ENCODE peak calls at places on chromosomes 1 and 21, in seven cellular contexts. A is prostate gland; J is NCI-H2029; Z is NCI-H2171 treated with DMSO at 0.1 percent for 48 hours; X is activated T-cell treated with anti-CD3 and anti-CD28 coated beads for 1 hour; U is HS-5; G is effector memory CD4-positive, alpha-beta T cell. Y is an unnamed sample.

GRCh38 chr1:107690491-107690890 is 274.5 kb downstream of the VAV3 start:
- DNase-seq in A (no peak), J (no peak), Z (no peak), X (no peak), U (no peak), G (no peak), Y (no peak)

GRCh38 chr1:93015590-93015989 is 54.3 kb upstream of the DIPK1A start:
- DNase-seq in A (no peak), J (no peak), Z (no peak), X (no peak), U (no peak), G (no peak), Y (no peak)

GRCh38 chr1:204587621-204588020 is 71.4 kb downstream of the MDM4 start:
- DNase-seq in A (no peak), J (no peak), Z (peak), X (no peak), U (no peak), G (no peak), Y (no peak)

GRCh38 chr1:209800984-209801834 is 4.7 kb downstream of the IRF6 start:
- DNase-seq in A (no peak), J (no peak), Z (no peak), X (no peak), U (no peak), G (no peak), Y (peak)

GRCh38 chr1:41362357-41362721 is 1.1 kb downstream of the FOXO6 start:
- DNase-seq in A (no peak), J (no peak), Z (no peak), X (no peak), U (no peak), G (no peak), Y (no peak)

GRCh38 chr1:184583837-184584236 is 170.8 kb downstream of the EDEM3 start:
- DNase-seq in A (no peak), J (no peak), Z (no peak), X (no peak), U (no peak), G (no peak), Y (no peak)

GRCh38 chr1:222009105-222009730 is 267.3 kb upstream of the DUSP10 start:
- DNase-seq in A (no peak), J (no peak), Z (peak), X (no peak), U (no peak), G (no peak), Y (no peak)

GRCh38 chr1:55943721-55944435 is 635.5 kb downstream of the PLPP3 start:
- DNase-seq in A (no peak), J (no peak), Z (no peak), X (no peak), U (no peak), G (no peak), Y (no peak)

GRCh38 chr1:114320586-114320985 is 166.9 kb upstream of the SYT6 start:
- DNase-seq in A (no peak), J (no peak), Z (no peak), X (no peak), U (peak), G (no peak), Y (no peak)

GRCh38 chr1:58895559-58896135 is 111.8 kb upstream of the JUN start:
- DNase-seq in A (no peak), J (no peak), Z (no peak), X (no peak), U (no peak), G (no peak), Y (peak)

GRCh38 chr21:34560609-34561008 is 48.6 kb upstream of the KCNE1 start:
- DNase-seq in A (no peak), J (no peak), Z (no peak), X (no peak), U (no peak), G (no peak), Y (no peak)

GRCh38 chr1:216785211-216785610 is 62.0 kb upstream of the ESRRG start:
- DNase-seq in A (no peak), J (no peak), Z (no peak), X (no peak), U (no peak), G (no peak), Y (no peak)

GRCh38 chr1:61348025-61348665 is 265.8 kb downstream of the NFIA start:
- DNase-seq in A (no peak), J (no peak), Z (peak), X (no peak), U (no peak), G (no peak), Y (no peak)

GRCh38 chr1:162391790-162392563 is 10.4 kb downstream of the C1orf226 start:
- DNase-seq in A (peak), J (peak), Z (peak), X (no peak), U (no peak), G (no peak), Y (no peak)

GRCh38 chr1:202085682-202086373 is 36.9 kb upstream of the GPR37L1 start:
- DNase-seq in A (peak), J (peak), Z (peak), X (no peak), U (no peak), G (no peak), Y (peak)

GRCh38 chr1:232737917-232738316 is 67.3 kb upstream of the MAP10 start:
- DNase-seq in A (no peak), J (no peak), Z (no peak), X (no peak), U (no peak), G (no peak), Y (no peak)

GRCh38 chr1:70188522-70188921 is 16.9 kb downstream of the LRRC40 start:
- DNase-seq in A (no peak), J (no peak), Z (no peak), X (no peak), U (no peak), G (no peak), Y (no peak)

GRCh38 chr1:228013322-228014234 is 6.8 kb downstream of the WNT3A start:
- DNase-seq in A (peak), J (no peak), Z (no peak), X (no peak), U (no peak), G (no peak), Y (peak)

GRCh38 chr1:243740255-243740999 is 109.6 kb downstream of the AKT3 start:
- DNase-seq in A (no peak), J (no peak), Z (no peak), X (no peak), U (no peak), G (no peak), Y (no peak)

GRCh38 chr1:39282537-39283216 is 78.2 kb downstream of the MACF1 start:
- DNase-seq in A (no peak), J (no peak), Z (no peak), X (no peak), U (no peak), G (no peak), Y (no peak)

GRCh38 chr1:43993206-43993914 is 2.0 kb downstream of the CCDC24 start:
- DNase-seq in A (no peak), J (no peak), Z (no peak), X (no peak), U (no peak), G (no peak), Y (no peak)

GRCh38 chr1:232307299-232307698 is 322.6 kb downstream of the SIPA1L2 start:
- DNase-seq in A (no peak), J (no peak), Z (peak), X (no peak), U (no peak), G (no peak), Y (no peak)